ENCODE peak calls at places on chromosome 17, in six cellular contexts. R is right lobe of liver, F is neural progenitor cell, U is NCI-H460, B is hippocampal formation, X is ecto neural progenitor cell. D is an unnamed sample.

GRCh38 chr17:57872536-57872935 is 22.7 kb upstream of the MRPS23 start:
- DNase-seq in R (no peak), F (no peak), U (no peak), B (no peak), X (no peak), D (no peak)

GRCh38 chr17:57442914-57443571 is 186.7 kb downstream of the MSI2 start:
- DNase-seq in R (no peak), F (no peak), U (no peak), B (peak), X (no peak), D (no peak)

GRCh38 chr17:80414508-80414802 is 512 bp upstream of the ENDOV start:
- DNase-seq in R (no peak), F (no peak), U (no peak), B (no peak), X (peak), D (no peak)

GRCh38 chr17:20032636-20033035 is 23.5 kb downstream of the SPECC1 start:
- DNase-seq in R (no peak), F (no peak), U (no peak), B (no peak), X (no peak), D (no peak)

GRCh38 chr17:58329808-58330543 is 1.4 kb upstream of the TSPOAP1 start:
- DNase-seq in R (no peak), F (no peak), U (no peak), B (no peak), X (no peak), D (peak)

GRCh38 chr17:79405823-79406222 is 205.0 kb downstream of the RBFOX3 start:
- DNase-seq in R (no peak), F (no peak), U (no peak), B (no peak), X (no peak), D (no peak)

GRCh38 chr17:72308744-72309395 is 188.1 kb downstream of the SOX9 start:
- DNase-seq in R (no peak), F (no peak), U (no peak), B (no peak), X (no peak), D (no peak)

GRCh38 chr17:49193513-49194296 is 16.7 kb downstream of the GNGT2 start:
- DNase-seq in R (no peak), F (peak), U (no peak), B (peak), X (peak), D (peak)

GRCh38 chr17:58049533-58049932 is 33.7 kb upstream of the DYNLL2 start:
- DNase-seq in R (no peak), F (no peak), U (no peak), B (no peak), X (no peak), D (no peak)

GRCh38 chr17:76840443-76840767 is 27.8 kb upstream of the MGAT5B start:
- DNase-seq in R (no peak), F (peak), U (no peak), B (no peak), X (no peak), D (no peak)

GRCh38 chr17:7972131-7972785 is 30.2 kb upstream of the GUCY2D start:
- DNase-seq in R (no peak), F (no peak), U (no peak), B (no peak), X (no peak), D (no peak)

GRCh38 chr17:61551255-61551742 is 39.7 kb downstream of the NACA2 start:
- DNase-seq in R (no peak), F (peak), U (peak), B (no peak), X (no peak), D (no peak)

GRCh38 chr17:34913001-34913400 is 48.3 kb downstream of the CCT6B start:
- DNase-seq in R (no peak), F (no peak), U (no peak), B (no peak), X (no peak), D (no peak)

GRCh38 chr17:6456914-6457687 is 12.8 kb downstream of the PIMREG start:
- DNase-seq in R (peak), F (no peak), U (peak), B (no peak), X (no peak), D (peak)

GRCh38 chr17:4931974-4932373 is at the start of gene GP1BA:
- DNase-seq in R (no peak), F (no peak), U (no peak), B (no peak), X (no peak), D (no peak)

GRCh38 chr17:39027037-39027436 is 59.8 kb upstream of the FBXO47 start:
- DNase-seq in R (peak), F (peak), U (no peak), B (no peak), X (peak), D (peak)

GRCh38 chr17:2482218-2482617 is 29.5 kb downstream of the METTL16 start:
- DNase-seq in R (no peak), F (no peak), U (no peak), B (no peak), X (no peak), D (no peak)

GRCh38 chr17:31541559-31541958 is 150.1 kb downstream of the RAB11FIP4 start:
- DNase-seq in R (no peak), F (no peak), U (no peak), B (no peak), X (no peak), D (no peak)

GRCh38 chr17:40485851-40486512 is 15.4 kb downstream of the TNS4 start:
- DNase-seq in R (no peak), F (no peak), U (peak), B (no peak), X (no peak), D (no peak)

GRCh38 chr17:42182927-42183734 is 2.1 kb downstream of the HCRT start:
- DNase-seq in R (no peak), F (no peak), U (no peak), B (no peak), X (no peak), D (no peak)

GRCh38 chr17:80372456-80372855 is 42.5 kb upstream of the ENDOV start:
- DNase-seq in R (no peak), F (no peak), U (no peak), B (no peak), X (no peak), D (no peak)

GRCh38 chr17:80187090-80187489 is 17.3 kb downstream of the CARD14 start:
- DNase-seq in R (no peak), F (no peak), U (peak), B (no peak), X (no peak), D (no peak)

GRCh38 chr17:17503566-17504130 is 7.5 kb upstream of the RASD1 start:
- DNase-seq in R (peak), F (no peak), U (no peak), B (peak), X (no peak), D (peak)

GRCh38 chr17:81184596-81184995 is 18.6 kb upstream of the AATK start:
- DNase-seq in R (no peak), F (peak), U (no peak), B (no peak), X (no peak), D (no peak)

GRCh38 chr17:70239391-70239826 is 70.1 kb downstream of the KCNJ2 start:
- DNase-seq in R (no peak), F (no peak), U (no peak), B (no peak), X (no peak), D (no peak)

GRCh38 chr17:7380855-7381683 is at the start of gene TNK1:
- DNase-seq in R (peak), F (peak), U (no peak), B (no peak), X (peak), D (peak)

GRCh38 chr17:34291721-34292348 is 6.3 kb downstream of the CCL11 start:
- DNase-seq in R (no peak), F (no peak), U (no peak), B (no peak), X (peak), D (no peak)

GRCh38 chr17:2704031-2704889 is 7.3 kb downstream of the CLUH start:
- DNase-seq in R (peak), F (no peak), U (no peak), B (no peak), X (no peak), D (peak)

GRCh38 chr17:3960764-3961163 is 3.5 kb downstream of the ATP2A3 start:
- DNase-seq in R (no peak), F (no peak), U (peak), B (no peak), X (no peak), D (peak)

GRCh38 chr17:83099570-83100181 is 20.3 kb downstream of the METRNL start:
- DNase-seq in R (no peak), F (peak), U (no peak), B (no peak), X (no peak), D (no peak)

GRCh38 chr17:78716814-78717393 is 65.2 kb downstream of the CYTH1 start:
- DNase-seq in R (peak), F (peak), U (no peak), B (peak), X (no peak), D (peak)